ENCODE peak calls at places on chromosomes 16 and 17, in nine cellular contexts. U is left lung; V is IMR-90; H is pancreas; X is psoas muscle; F is CD4-positive, alpha-beta T cell; L is activated T-cell treated with anti-CD3 and anti-CD28 coated beads, Interleukin-2, amount 50 U/mL, for 4 hours; S is heart left ventricle; I is activated naive CD8-positive, alpha-beta T cell treated with anti-CD3 and anti-CD28 coated beads, Interleukin-2, amount 50 U/mL, for 24 hours. Y is an unnamed sample.

GRCh38 chr16:55872130-55872529 is 3.0 kb downstream of the CES5A start:
- ATAC-seq in U (no peak), V (no peak), H (no peak), X (no peak), F (no peak), L (no peak), S (no peak), I (no peak), Y (no peak)

GRCh38 chr17:44981221-44981968 is 13.3 kb upstream of the C1QL1 start:
- ATAC-seq in U (peak), V (peak), H (peak), X (no peak), F (no peak), L (no peak), S (no peak), I (no peak), Y (no peak)

GRCh38 chr16:15928261-15929104 is 20.9 kb upstream of the ABCC1 start:
- ATAC-seq in U (no peak), V (peak), H (no peak), X (no peak), F (no peak), L (no peak), S (no peak), I (no peak), Y (no peak)

GRCh38 chr16:89476811-89477261 is 13.5 kb downstream of the ANKRD11 start:
- ATAC-seq in U (no peak), V (no peak), H (no peak), X (peak), F (peak), L (peak), S (no peak), I (peak), Y (peak)

GRCh38 chr17:27947005-27947406 is 53.8 kb upstream of the LYRM9 start:
- ATAC-seq in U (no peak), V (no peak), H (no peak), X (no peak), F (no peak), L (no peak), S (no peak), I (no peak), Y (no peak)

GRCh38 chr17:14337596-14338079 is 36.8 kb downstream of the HS3ST3B1 start:
- ATAC-seq in U (no peak), V (no peak), H (no peak), X (no peak), F (no peak), L (peak), S (no peak), I (peak), Y (peak)

GRCh38 chr17:68403122-68403521 is 54.2 kb downstream of the WIPI1 start:
- ATAC-seq in U (no peak), V (no peak), H (no peak), X (peak), F (no peak), L (no peak), S (no peak), I (no peak), Y (no peak)

GRCh38 chr17:30312218-30312617 is 20.5 kb upstream of the BLMH start:
- ATAC-seq in U (no peak), V (no peak), H (no peak), X (no peak), F (no peak), L (no peak), S (no peak), I (no peak), Y (no peak)

GRCh38 chr17:80868022-80868609 is 123.5 kb upstream of the CHMP6 start:
- ATAC-seq in U (no peak), V (no peak), H (no peak), X (no peak), F (no peak), L (peak), S (no peak), I (peak), Y (peak)

GRCh38 chr17:34091975-34092374 is 163.1 kb upstream of the CCL2 start:
- ATAC-seq in U (no peak), V (no peak), H (no peak), X (no peak), F (no peak), L (no peak), S (no peak), I (no peak), Y (no peak)

GRCh38 chr17:57154896-57155295 is 69.8 kb downstream of the AKAP1 start:
- ATAC-seq in U (no peak), V (no peak), H (no peak), X (no peak), F (no peak), L (no peak), S (no peak), I (no peak), Y (no peak)

GRCh38 chr16:24332695-24333094 is 76.6 kb downstream of the CACNG3 start:
- ATAC-seq in U (no peak), V (no peak), H (no peak), X (no peak), F (no peak), L (no peak), S (no peak), I (no peak), Y (no peak)

Y was measured in activated CD4-positive, CD25-positive, alpha-beta regulatory T cell treated with anti-CD3 and anti-CD28 coated beads, Interleukin-2, amount 50 U/mL, for 24 hours.